ENCODE peak calls at places on chromosomes 16 and 17, in five cellular contexts. One of them, this sample, is unnamed.

GRCh38 chr16:64094170-64094960 is 1027.5 kb downstream of the CDH11 start:
- DNase-seq in dorsolateral prefrontal cortex: no peak
- DNase-seq in stimulated activated CD8-positive, alpha-beta memory T cell treated with anti-CD3 and anti-CD28 coated beads, Interleukin-7, amount 100 ng/mL, for 24 hours: no peak
- DNase-seq in NCI-H226: no peak
- DNase-seq in effector memory CD8-positive, alpha-beta T cell: no peak
- DNase-seq in this sample: no peak

GRCh38 chr17:31389673-31390381 is 1.6 kb upstream of the RAB11FIP4 start:
- DNase-seq in dorsolateral prefrontal cortex: no peak
- DNase-seq in NCI-H226: no peak
- DNase-seq in effector memory CD8-positive, alpha-beta T cell: no peak
- DNase-seq in stimulated activated CD8-positive, alpha-beta memory T cell treated with anti-CD3 and anti-CD28 coated beads, Interleukin-7, amount 100 ng/mL, for 24 hours: no peak
- DNase-seq in this sample: no peak

GRCh38 chr17:14318906-14319205 is 18.0 kb downstream of the HS3ST3B1 start:
- DNase-seq in NCI-H226: no peak
- DNase-seq in dorsolateral prefrontal cortex: no peak
- DNase-seq in stimulated activated CD8-positive, alpha-beta memory T cell treated with anti-CD3 and anti-CD28 coated beads, Interleukin-7, amount 100 ng/mL, for 24 hours: no peak
- DNase-seq in effector memory CD8-positive, alpha-beta T cell: no peak
- DNase-seq in this sample: no peak

GRCh38 chr17:59675231-59675630 is 32.0 kb downstream of the PTRH2 start:
- DNase-seq in NCI-H226: no peak
- DNase-seq in stimulated activated CD8-positive, alpha-beta memory T cell treated with anti-CD3 and anti-CD28 coated beads, Interleukin-7, amount 100 ng/mL, for 24 hours: no peak
- DNase-seq in effector memory CD8-positive, alpha-beta T cell: no peak
- DNase-seq in dorsolateral prefrontal cortex: no peak
- DNase-seq in this sample: no peak

GRCh38 chr17:58335779-58336455 is 7.3 kb upstream of the TSPOAP1 start:
- DNase-seq in effector memory CD8-positive, alpha-beta T cell: peak
- DNase-seq in NCI-H226: no peak
- DNase-seq in dorsolateral prefrontal cortex: no peak
- DNase-seq in stimulated activated CD8-positive, alpha-beta memory T cell treated with anti-CD3 and anti-CD28 coated beads, Interleukin-7, amount 100 ng/mL, for 24 hours: no peak
- DNase-seq in this sample: no peak

GRCh38 chr17:31562447-31562846 is 171.0 kb downstream of the RAB11FIP4 start:
- DNase-seq in stimulated activated CD8-positive, alpha-beta memory T cell treated with anti-CD3 and anti-CD28 coated beads, Interleukin-7, amount 100 ng/mL, for 24 hours: no peak
- DNase-seq in dorsolateral prefrontal cortex: no peak
- DNase-seq in NCI-H226: no peak
- DNase-seq in effector memory CD8-positive, alpha-beta T cell: no peak
- DNase-seq in this sample: no peak

GRCh38 chr16:78689031-78689430 is 589.6 kb downstream of the WWOX start:
- DNase-seq in effector memory CD8-positive, alpha-beta T cell: no peak
- DNase-seq in dorsolateral prefrontal cortex: no peak
- DNase-seq in stimulated activated CD8-positive, alpha-beta memory T cell treated with anti-CD3 and anti-CD28 coated beads, Interleukin-7, amount 100 ng/mL, for 24 hours: no peak
- DNase-seq in NCI-H226: no peak
- DNase-seq in this sample: no peak

GRCh38 chr16:84648595-84649510 is 542 bp downstream of the KLHL36 start:
- DNase-seq in effector memory CD8-positive, alpha-beta T cell: peak
- DNase-seq in dorsolateral prefrontal cortex: no peak
- DNase-seq in NCI-H226: no peak
- DNase-seq in stimulated activated CD8-positive, alpha-beta memory T cell treated with anti-CD3 and anti-CD28 coated beads, Interleukin-7, amount 100 ng/mL, for 24 hours: no peak
- DNase-seq in this sample: no peak

GRCh38 chr17:40605301-40605700 is 40.0 kb upstream of the CCR7 start:
- DNase-seq in dorsolateral prefrontal cortex: no peak
- DNase-seq in NCI-H226: no peak
- DNase-seq in stimulated activated CD8-positive, alpha-beta memory T cell treated with anti-CD3 and anti-CD28 coated beads, Interleukin-7, amount 100 ng/mL, for 24 hours: no peak
- DNase-seq in effector memory CD8-positive, alpha-beta T cell: peak
- DNase-seq in this sample: no peak

GRCh38 chr17:57615836-57616235 is 129.3 kb downstream of the CCDC182 start:
- DNase-seq in stimulated activated CD8-positive, alpha-beta memory T cell treated with anti-CD3 and anti-CD28 coated beads, Interleukin-7, amount 100 ng/mL, for 24 hours: no peak
- DNase-seq in NCI-H226: no peak
- DNase-seq in dorsolateral prefrontal cortex: no peak
- DNase-seq in effector memory CD8-positive, alpha-beta T cell: no peak
- DNase-seq in this sample: no peak

GRCh38 chr17:4221899-4222659 is 41.7 kb downstream of the ANKFY1 start:
- DNase-seq in NCI-H226: no peak
- DNase-seq in stimulated activated CD8-positive, alpha-beta memory T cell treated with anti-CD3 and anti-CD28 coated beads, Interleukin-7, amount 100 ng/mL, for 24 hours: no peak
- DNase-seq in effector memory CD8-positive, alpha-beta T cell: no peak
- DNase-seq in dorsolateral prefrontal cortex: no peak
- DNase-seq in this sample: no peak

GRCh38 chr17:17836818-17837379 is at the start of gene SREBF1:
- DNase-seq in NCI-H226: peak
- DNase-seq in dorsolateral prefrontal cortex: no peak
- DNase-seq in effector memory CD8-positive, alpha-beta T cell: peak
- DNase-seq in stimulated activated CD8-positive, alpha-beta memory T cell treated with anti-CD3 and anti-CD28 coated beads, Interleukin-7, amount 100 ng/mL, for 24 hours: no peak
- DNase-seq in this sample: peak